ENCODE peak calls at places on chromosomes 4 and X, in ten cellular contexts. Y, D, F, X, S, U, L, Z, C and J are unnamed samples.

GRCh38 chrX:155563099-155563498 is 49.7 kb downstream of the TMLHE start:
- DNase-seq in X (no peak), L (no peak), C (no peak), D (no peak), U (no peak), Y (no peak), Z (no peak), F (no peak), S (no peak), J (no peak)

GRCh38 chr4:97938141-97938540 is 205.1 kb downstream of the STPG2 start:
- DNase-seq in C (no peak), U (no peak), Y (no peak), L (no peak), F (no peak), D (no peak), X (no peak), Z (no peak), S (no peak), J (no peak)

GRCh38 chr4:138972956-138973819 is 42.4 kb upstream of the NOCT start:
- DNase-seq in F (no peak), Y (no peak), U (no peak), D (peak), C (no peak), Z (no peak), X (no peak), L (no peak), S (peak), J (no peak)

GRCh38 chrX:68652327-68652930 is 5.0 kb downstream of the STARD8 start:
- DNase-seq in F (peak), S (no peak), L (no peak), X (peak), D (no peak), C (no peak), U (no peak), Y (no peak), Z (no peak), J (no peak)

GRCh38 chr4:140342620-140343019 is 30.8 kb upstream of the SCOC start:
- DNase-seq in X (no peak), S (no peak), Z (no peak), Y (no peak), D (no peak), C (no peak), U (no peak), F (no peak), L (no peak), J (no peak)

GRCh38 chrX:19646298-19646697 is 131.0 kb upstream of the MAP3K15 start:
- DNase-seq in D (no peak), S (no peak), U (no peak), Y (no peak), C (no peak), F (no peak), Z (no peak), X (no peak), L (no peak), J (no peak)

GRCh38 chr4:144185086-144185485 is 44.6 kb upstream of the GYPA start:
- DNase-seq in D (no peak), Z (no peak), L (no peak), Y (no peak), S (no peak), X (no peak), C (no peak), U (no peak), F (no peak), J (no peak)

GRCh38 chrX:7316887-7317286 is 168.9 kb upstream of the PUDP start:
- DNase-seq in S (no peak), D (no peak), U (no peak), X (peak), F (no peak), L (no peak), C (no peak), Y (no peak), Z (no peak), J (no peak)

GRCh38 chr4:128525387-128525786 is 237.8 kb upstream of the PGRMC2 start:
- DNase-seq in Y (peak), L (no peak), D (no peak), S (no peak), X (peak), F (peak), C (no peak), U (no peak), Z (no peak), J (no peak)

GRCh38 chr4:82711158-82711785 is 87.3 kb downstream of the SCD5 start:
- DNase-seq in U (no peak), D (peak), Z (no peak), S (no peak), X (no peak), C (no peak), F (no peak), L (no peak), Y (no peak), J (no peak)
- H3K27ac ChIP-seq in U (no peak), D (no peak), Z (no peak), S (no peak), X (no peak), C (no peak), F (no peak), L (no peak), Y (no peak), J (peak)

GRCh38 chrX:54043084-54043483 is 1.2 kb downstream of the PHF8 start:
- DNase-seq in D (no peak), Y (no peak), C (no peak), U (no peak), L (no peak), F (no peak), Z (no peak), X (peak), S (no peak), J (no peak)
- H3K27ac ChIP-seq in D (peak), Y (peak), C (peak), U (peak), L (peak), F (peak), Z (peak), X (peak), S (no peak), J (peak)

DNA sequence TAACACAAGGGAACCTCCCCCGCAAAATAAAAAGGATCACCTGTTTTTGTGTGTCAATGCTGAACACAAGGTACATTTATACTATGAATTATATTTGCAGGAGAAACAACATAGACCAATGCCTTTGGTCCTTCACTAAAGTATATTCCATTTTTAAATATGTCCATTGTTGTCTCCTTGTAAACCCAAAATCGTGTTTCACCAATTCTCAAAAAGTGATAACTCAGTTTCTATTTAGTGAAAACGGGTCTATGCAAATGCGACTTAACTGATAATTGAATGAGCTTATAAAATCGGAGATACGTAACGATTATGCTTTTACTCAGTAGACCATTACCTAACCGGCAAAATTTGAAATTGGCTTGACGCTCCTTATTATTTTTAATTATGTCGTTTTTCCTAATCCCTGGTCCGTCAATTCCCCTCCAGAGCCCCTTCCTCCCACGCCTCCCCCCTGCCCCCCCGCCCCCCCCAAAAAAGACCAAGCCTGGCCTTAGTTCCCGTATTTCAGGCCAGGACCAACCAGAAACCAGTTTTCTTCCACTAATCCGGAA is 2.0 kb downstream of the BRWD3 start:
- DNase-seq in U (no peak), S (no peak), F (no peak), D (no peak), Z (no peak), Y (no peak), L (no peak), X (peak), C (no peak), J (no peak)
- H3K27ac ChIP-seq in U (peak), S (no peak), F (no peak), D (no peak), Z (peak), Y (peak), L (peak), X (peak), C (peak), J (no peak)

GRCh38 chrX:49919617-49920016 is 2.8 kb upstream of the CLCN5 start:
- DNase-seq in X (peak), S (peak), Z (peak), U (peak), Y (peak), C (peak), F (peak), D (peak), L (no peak), J (no peak)

GRCh38 chrX:49921109-49921508 is 1.3 kb upstream of the CLCN5 start:
- DNase-seq in S (no peak), C (no peak), F (no peak), D (no peak), L (no peak), U (no peak), Z (no peak), Y (peak), X (no peak), J (no peak)

DNA sequence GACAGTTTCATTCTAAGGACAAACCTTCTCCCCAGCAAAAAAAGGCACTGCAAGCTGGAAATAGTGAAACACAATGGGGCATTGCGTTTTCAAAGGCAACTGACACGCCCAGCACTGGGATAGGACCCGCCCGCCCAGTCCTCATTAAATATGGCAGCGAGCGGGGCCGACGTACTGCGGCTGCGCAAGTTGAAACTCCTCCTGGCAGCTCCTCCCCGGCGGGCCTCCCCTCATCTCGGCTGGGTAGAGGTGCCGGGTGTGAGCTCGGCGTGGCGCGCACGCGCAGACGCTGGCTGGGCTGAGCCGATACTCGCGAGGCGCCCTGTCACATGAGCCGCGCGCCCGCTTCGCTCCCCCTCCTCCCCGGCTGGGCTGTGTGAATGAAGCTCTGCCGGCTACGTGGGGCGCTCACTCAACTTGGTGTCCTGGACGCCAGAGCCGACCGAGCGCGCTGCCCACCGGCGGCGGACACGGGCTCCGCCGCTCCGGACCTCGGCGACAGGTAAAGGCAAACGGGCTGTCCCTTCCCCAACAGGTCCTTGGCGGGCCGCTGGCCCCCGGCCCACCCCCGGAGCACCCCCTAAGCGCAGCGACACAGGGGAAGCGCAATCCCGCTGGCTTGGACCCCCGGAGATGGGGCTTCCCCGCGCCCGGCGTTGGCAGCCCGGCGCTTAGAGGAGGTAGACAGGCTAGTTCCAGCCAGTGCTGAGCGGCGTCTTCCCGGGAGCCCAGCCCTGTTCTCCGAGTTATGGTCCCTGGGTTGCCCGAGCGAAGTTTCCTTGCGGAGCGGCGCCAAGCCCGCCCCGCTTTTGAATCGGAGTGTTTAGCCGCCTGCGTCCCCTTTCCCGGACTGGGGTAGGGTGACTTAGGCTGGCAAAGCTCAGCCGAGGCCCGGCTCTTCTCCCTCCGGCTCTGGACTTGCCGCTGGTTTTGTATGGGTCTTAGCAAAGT is at the start of gene CLCN5:
- DNase-seq in Z (peak), C (peak), U (peak), X (peak), L (peak), S (peak), F (peak), D (peak), Y (peak), J (peak)
- H3K27ac ChIP-seq in Z (peak), C (peak), U (peak), X (peak), L (peak), S (no peak), F (peak), D (no peak), Y (peak), J (peak)

GRCh38 chrX:6203462-6204215 is 25.0 kb downstream of the NLGN4X start:
- DNase-seq in L (no peak), C (no peak), F (no peak), U (no peak), S (no peak), D (no peak), Z (no peak), X (no peak), Y (no peak), J (no peak)
- H3K27ac ChIP-seq in L (no peak), C (no peak), F (no peak), U (no peak), S (no peak), D (no peak), Z (no peak), X (no peak), Y (no peak), J (no peak)

DNA sequence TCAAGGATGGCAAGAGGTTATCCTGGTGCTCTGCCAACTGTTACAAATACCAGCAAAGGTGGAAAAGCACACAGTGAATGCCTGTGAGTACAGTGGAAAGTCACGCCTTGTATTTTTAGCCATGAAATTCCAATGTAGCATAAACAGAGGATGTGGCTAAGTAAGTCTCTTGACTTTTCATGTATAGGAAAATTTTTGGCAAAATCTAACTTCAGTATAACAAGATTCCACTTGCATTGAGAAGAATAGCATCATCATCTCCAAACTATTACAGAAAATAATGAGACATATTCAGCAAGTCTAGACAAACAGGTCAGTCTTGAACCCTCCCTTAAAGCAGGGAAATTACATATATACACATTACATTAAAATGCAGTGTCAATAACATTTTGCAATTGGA is 7.9 kb downstream of the SLC10A6 start:
- DNase-seq in L (no peak), X (no peak), U (no peak), F (no peak), D (no peak), Y (no peak), C (no peak), Z (no peak), S (no peak), J (no peak)
- H3K27ac ChIP-seq in L (no peak), X (no peak), U (no peak), F (no peak), D (no peak), Y (no peak), C (no peak), Z (no peak), S (no peak), J (no peak)

DNA sequence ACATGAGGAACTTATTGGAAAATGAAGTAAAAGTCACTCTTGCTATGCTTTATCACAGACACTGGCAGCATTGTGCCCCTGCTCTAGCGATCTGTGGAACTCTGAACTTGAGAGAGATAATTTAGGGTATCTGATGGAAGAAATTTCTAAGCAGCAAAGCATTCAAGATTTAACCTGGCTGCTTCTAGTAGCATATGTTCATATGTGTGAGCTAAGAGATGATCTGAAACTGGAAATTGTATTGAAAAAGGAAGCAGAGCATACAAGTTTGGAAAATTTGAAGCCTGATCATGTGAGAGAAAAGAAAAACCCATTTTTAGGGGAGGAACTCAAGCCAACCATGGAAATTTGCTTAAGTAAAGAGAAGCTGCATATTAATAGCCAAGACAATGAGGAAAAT is 657.7 kb downstream of the TRAM1L1 start:
- DNase-seq in F (no peak), D (no peak), S (no peak), U (no peak), L (no peak), Z (no peak), Y (no peak), C (no peak), X (no peak), J (no peak)
- H3K27ac ChIP-seq in F (no peak), D (no peak), S (no peak), U (no peak), L (no peak), Z (no peak), Y (no peak), C (no peak), X (no peak), J (no peak)